ENCODE peak calls at places on chromosomes 4 and X, in five cellular contexts. R is esophagus muscularis mucosa; I is CD8-positive, alpha-beta T cell; W is endodermal cell; L is PC-3. C is an unnamed sample.

GRCh38 chrX:32408389-32408788 is 803.0 kb downstream of the DMD start:
- DNase-seq in L (peak; percentile 1), I (no peak), R (no peak), W (peak; percentile 61), C (no peak)

GRCh38 chr4:133483600-133484246 is 334.6 kb downstream of the PCDH10 start:
- DNase-seq in I (no peak), R (no peak), W (peak; percentile 51), L (peak; percentile 45), C (no peak)

GRCh38 chr4:16239086-16239485 is 12.8 kb upstream of the TAPT1 start:
- DNase-seq in W (no peak), R (no peak), I (no peak), L (no peak), C (no peak)

GRCh38 chrX:47093248-47093647 is 15.0 kb downstream of the RGN start:
- DNase-seq in R (no peak), W (no peak), I (no peak), L (peak; percentile 54), C (no peak)

GRCh38 chr4:7793186-7793585 is 146.5 kb downstream of the AFAP1 start:
- DNase-seq in R (no peak), W (no peak), L (no peak), I (no peak), C (no peak)

GRCh38 chr4:71941001-71941400 is 90.8 kb upstream of the NPFFR2 start:
- DNase-seq in R (no peak), L (peak; percentile 64), I (no peak), W (peak; percentile 65), C (no peak)

GRCh38 chr4:40204507-40205258 is 7.9 kb downstream of the RHOH start:
- DNase-seq in W (no peak), I (no peak), R (no peak), L (no peak), C (no peak)

GRCh38 chrX:112837531-112837930 is 3.1 kb downstream of the AMOT start:
- DNase-seq in L (no peak), W (no peak), R (no peak), I (no peak), C (no peak)

GRCh38 chrX:54178100-54178940 is 4.7 kb downstream of the FAM120C start:
- DNase-seq in I (no peak), L (peak; percentile 79), R (no peak), W (no peak), C (no peak)

GRCh38 chrX:30246769-30247489 is at the start of gene MAGEB1:
- DNase-seq in W (peak; percentile 66), L (no peak), I (no peak), R (no peak), C (no peak)

GRCh38 chrX:1491851-1492349 is 39.2 kb upstream of the ASMTL start:
- DNase-seq in L (peak; percentile 22), R (no peak), W (peak; percentile 90), I (peak; percentile 50), C (no peak)

GRCh38 chrX:22577181-22577580 is 304.5 kb downstream of the CBLL2 start:
- DNase-seq in I (no peak), R (no peak), W (no peak), L (peak; percentile 84), C (no peak)

GRCh38 chrX:45664727-45665290 is 464.1 kb upstream of the DIPK2B start:
- DNase-seq in I (no peak), R (no peak), W (no peak), L (no peak), C (no peak)

GRCh38 chr4:152678841-152679240 is 956 bp downstream of the TMEM154 start:
- DNase-seq in R (no peak), L (no peak), W (no peak), I (no peak), C (no peak)

GRCh38 chrX:2342878-2343277 is 157.9 kb downstream of the DHRSX start:
- DNase-seq in W (no peak), L (no peak), R (no peak), I (no peak), C (no peak)

GRCh38 chr4:149108626-149109025 is 666.4 kb upstream of the NR3C2 start:
- DNase-seq in I (no peak), R (no peak), L (peak; percentile 11), W (no peak), C (no peak)

GRCh38 chrX:84187501-84188319 is at the start of gene RPS6KA6:
- DNase-seq in R (no peak), W (peak; percentile 81), I (no peak), L (peak; percentile 16), C (no peak)

GRCh38 chr4:7083597-7084563 is 16.0 kb upstream of the GRPEL1 start:
- DNase-seq in L (no peak), R (no peak), W (no peak), I (no peak), C (no peak)

GRCh38 chr4:94995684-94996394 is 238.1 kb downstream of the BMPR1B start:
- DNase-seq in R (no peak), I (no peak), L (no peak), W (peak; percentile 81), C (no peak)

GRCh38 chrX:25191403-25191802 is 175.6 kb upstream of the ARX start:
- DNase-seq in R (no peak), I (no peak), W (peak; percentile 70), L (peak; percentile 18), C (no peak)

GRCh38 chrX:19846995-19847790 is 40.2 kb downstream of the SH3KBP1 start:
- DNase-seq in W (peak; percentile 65), I (peak; percentile 14), L (peak; percentile 59), R (no peak), C (no peak)

GRCh38 chr4:36242629-36243354 is 1.5 kb downstream of the ARAP2 start:
- DNase-seq in R (no peak), W (no peak), I (no peak), L (peak; percentile 33), C (no peak)

DNA sequence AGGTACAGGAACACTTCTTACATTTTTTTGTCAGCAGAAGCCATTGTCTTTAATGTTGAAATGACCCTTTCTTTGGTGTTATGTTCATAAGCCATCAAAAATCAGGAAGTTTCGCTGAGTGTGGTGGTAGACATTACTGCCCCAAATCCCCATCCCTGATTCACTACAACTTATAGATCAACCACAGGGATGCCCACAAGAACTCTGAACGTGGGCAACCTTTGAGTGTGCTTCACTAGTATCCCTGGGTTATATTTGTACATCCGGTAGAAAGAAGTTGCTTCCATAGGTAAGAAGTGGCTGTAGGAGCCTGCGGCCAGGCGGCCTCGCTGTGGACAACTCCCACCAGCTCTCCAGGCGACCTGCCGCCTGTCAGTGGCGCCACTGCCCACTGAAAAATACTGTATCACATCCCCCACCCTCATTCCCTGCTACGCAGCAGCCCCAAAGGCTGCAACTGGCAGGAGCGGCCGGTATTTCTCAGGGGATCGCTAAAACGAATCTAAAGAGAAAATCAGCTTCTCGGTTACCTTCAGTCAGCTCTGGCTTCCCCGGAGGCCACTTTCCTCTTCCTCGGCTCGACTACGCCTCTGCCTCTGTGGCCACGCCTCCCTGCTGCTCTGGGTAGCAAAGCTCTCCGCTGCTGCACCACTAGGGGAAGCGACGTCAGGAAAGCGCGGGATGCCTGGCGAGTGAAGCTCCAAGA is 13.9 kb upstream of the ETDC start:
- DNase-seq in R (no peak), W (peak; percentile 85), L (no peak), I (peak; percentile 60), C (peak; percentile 49)
- TF ChIP-seq CTCF in R (peak; percentile 21), W (peak; percentile 57), L (no peak), I (no peak), C (peak; percentile 31)

DNA sequence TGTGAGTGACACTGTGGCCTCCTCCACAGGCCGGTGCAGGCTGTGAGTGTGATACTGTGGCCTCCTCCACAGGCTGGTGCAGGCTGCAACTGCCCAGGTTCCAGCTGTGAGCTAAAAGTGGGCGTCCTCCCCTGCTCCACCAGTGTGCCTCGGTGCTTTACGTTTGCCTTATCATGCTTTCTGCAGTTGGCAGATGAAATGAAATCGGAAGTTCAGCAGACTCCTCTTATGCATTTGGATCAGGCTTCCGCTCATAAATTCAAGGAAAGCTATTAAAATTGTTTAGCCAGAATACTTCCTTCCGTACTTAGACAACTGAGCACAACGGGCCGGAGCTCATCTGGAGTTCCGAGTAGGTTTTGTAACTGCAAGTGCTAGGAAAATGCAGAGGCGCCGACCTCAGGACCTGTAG is 12.0 kb downstream of the CYP4V2 start:
- DNase-seq in W (no peak), I (no peak), R (no peak), L (no peak), C (no peak)
- H3K27ac ChIP-seq in W (no peak overlapping the region), I (peak overlapping the region; percentile 5), R (peak overlapping the region; percentile 78), L (no peak overlapping the region), C (no peak overlapping the region)

DNA sequence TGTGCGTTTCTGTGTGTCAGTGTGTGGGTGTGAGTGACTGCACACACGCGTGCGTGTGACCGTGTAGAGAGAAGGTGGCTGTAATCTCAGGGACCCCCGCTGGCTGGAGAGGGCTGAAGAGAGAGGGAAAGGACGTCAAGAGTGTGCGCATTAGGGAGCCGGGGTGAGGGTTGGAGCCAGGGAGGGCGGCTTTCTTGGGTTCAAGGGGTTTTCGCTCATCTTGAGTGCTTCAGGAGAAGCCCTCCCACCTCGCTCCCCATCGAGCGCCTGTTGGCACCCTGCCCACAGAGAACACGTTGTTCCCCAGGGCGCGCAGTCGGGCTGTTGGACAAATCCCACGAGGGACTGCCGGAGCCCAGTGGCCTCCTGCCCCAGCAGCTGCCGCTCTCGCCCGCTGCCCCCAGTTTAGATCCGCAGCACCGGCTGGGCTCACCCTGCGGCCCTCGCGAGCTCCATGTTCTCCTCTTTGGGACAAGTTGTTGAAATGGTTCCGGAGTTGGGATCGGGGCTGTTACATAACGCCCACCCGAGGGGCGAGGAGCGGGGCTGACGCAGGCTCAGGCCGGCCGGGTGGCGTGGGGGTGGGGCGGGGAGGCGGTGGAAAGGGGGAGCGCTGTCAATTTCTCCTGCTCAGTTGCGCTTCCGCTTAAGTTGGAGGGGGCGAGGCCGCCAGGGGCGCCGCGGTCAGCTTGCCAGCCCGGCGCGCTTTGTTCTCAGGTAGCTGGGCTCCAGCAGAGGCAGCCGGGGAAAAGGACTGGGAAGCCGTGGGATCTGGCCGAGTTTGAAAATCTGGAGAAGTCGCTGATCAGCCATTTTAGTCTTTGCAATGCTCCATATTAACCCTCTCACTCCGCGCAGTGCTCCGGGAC is 1.6 kb downstream of the GRIA2 start:
- DNase-seq in L (no peak), I (no peak), W (peak; percentile 87), R (no peak), C (no peak)
- H3K27me3 ChIP-seq in L (peaks cover 10% of the 10 kb centered on the region), I (peaks cover 6% of the 10 kb centered on the region), W (peaks cover 73% of the 10 kb centered on the region), R (peaks cover 38% of the 10 kb centered on the region), C (peaks cover 26% of the 10 kb centered on the region)

DNA sequence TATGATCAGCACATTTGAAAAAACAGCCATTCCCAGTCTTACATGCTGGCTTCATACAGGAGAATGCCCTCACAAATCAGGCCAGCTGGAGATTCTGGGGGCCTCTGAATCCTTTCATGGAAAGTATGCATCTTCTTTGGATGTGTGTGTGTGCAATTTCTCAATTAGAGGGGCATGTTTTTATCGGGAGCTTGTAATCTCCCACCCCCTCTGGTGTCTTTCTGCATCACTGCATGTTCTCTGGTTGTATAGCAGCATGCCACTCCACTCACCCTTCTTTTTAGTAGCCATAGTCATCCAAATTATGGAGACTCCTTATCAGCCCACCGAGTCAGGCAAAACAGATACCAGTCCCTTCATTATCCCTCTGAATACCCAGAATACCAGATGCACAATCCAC is 282.2 kb upstream of the SLIT2 start:
- DNase-seq in I (no peak), L (no peak), W (no peak), R (no peak), C (no peak)
- TF ChIP-seq CTCF in I (no peak), L (no peak), W (peak; percentile 57), R (no peak), C (no peak)

DNA sequence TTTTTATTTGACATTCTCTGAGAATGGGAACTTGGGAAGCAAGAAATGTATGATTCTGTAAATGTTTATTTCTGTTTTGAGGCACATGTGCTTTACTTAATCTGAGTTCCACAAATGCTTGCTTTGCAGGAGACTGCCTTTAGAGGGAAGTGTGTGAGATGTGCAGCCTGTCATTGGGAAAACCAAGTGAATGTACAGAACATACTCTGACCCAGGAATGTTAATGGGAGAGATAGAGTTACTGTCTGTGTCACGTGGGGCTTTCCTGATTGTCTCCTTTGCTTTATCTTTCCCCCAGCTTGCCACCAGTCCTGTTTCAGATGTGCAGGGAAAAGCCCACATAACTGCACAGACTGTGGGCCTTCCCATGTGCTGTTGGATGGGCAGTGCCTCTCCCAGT is 218.6 kb upstream of the ANXA3 start:
- DNase-seq in R (no peak), W (no peak), L (no peak), I (no peak), C (no peak)
- H3K27ac ChIP-seq in R (no peak overlapping the region), W (no peak overlapping the region), L (no peak overlapping the region), I (no peak overlapping the region), C (no peak overlapping the region)

C was measured in CD4-positive, alpha-beta T cell.